ENCODE peak calls at places on chromosome 4, in ten cellular contexts. Z is heart left ventricle, S is suprapubic skin, E is ovary, C is cardiac muscle cell, A is transverse colon, H is lung, N is tibial nerve, B is pancreas, O is breast epithelium. T is an unnamed sample.

GRCh38 chr4:168630445-168631187 is 133.8 kb downstream of the PALLD start:
- DNase-seq in Z (no peak), S (no peak), E (no peak), C (no peak), A (no peak), H (no peak), N (no peak), B (no peak), O (no peak), T (no peak)

GRCh38 chr4:170339522-170339921 is 249.8 kb upstream of the AADAT start:
- DNase-seq in Z (no peak), S (no peak), E (no peak), C (no peak), A (no peak), H (no peak), N (no peak), B (no peak), O (no peak), T (no peak)

GRCh38 chr4:54199919-54200318 is 29.2 kb upstream of the PDGFRA start:
- DNase-seq in Z (no peak), S (no peak), E (no peak), C (no peak), A (no peak), H (no peak), N (no peak), B (no peak), O (no peak), T (no peak)

GRCh38 chr4:2248821-2249261 is 6.9 kb upstream of the HAUS3 start:
- DNase-seq in Z (peak; percentile 18), S (no peak), E (no peak), C (no peak), A (no peak), H (no peak), N (no peak), B (peak; percentile 25), O (no peak), T (no peak)

GRCh38 chr4:148074462-148074861 is 342.6 kb downstream of the ARHGAP10 start:
- DNase-seq in Z (no peak), S (no peak), E (no peak), C (no peak), A (no peak), H (no peak), N (no peak), B (no peak), O (no peak), T (no peak)

GRCh38 chr4:75004755-75005668 is 72.1 kb downstream of the PARM1 start:
- DNase-seq in Z (peak; percentile 52), S (no peak), E (no peak), C (no peak), A (no peak), H (no peak), N (no peak), B (peak; percentile 76), O (no peak), T (no peak)

GRCh38 chr4:20464381-20464780 is 212.7 kb downstream of the SLIT2 start:
- DNase-seq in Z (no peak), S (no peak), E (no peak), C (no peak), A (no peak), H (no peak), N (no peak), B (no peak), O (no peak), T (no peak)

GRCh38 chr4:104491396-104491821 is 3.3 kb downstream of the CXXC4 start:
- DNase-seq in Z (peak; percentile 58), S (peak; percentile 69), E (peak; percentile 67), C (peak; percentile 76), A (peak; percentile 47), H (no peak), N (no peak), B (no peak), O (peak; percentile 52), T (no peak)

GRCh38 chr4:115580901-115581300 is 467.5 kb upstream of the NDST4 start:
- DNase-seq in Z (no peak), S (no peak), E (no peak), C (no peak), A (no peak), H (no peak), N (no peak), B (no peak), O (no peak), T (no peak)

DNA sequence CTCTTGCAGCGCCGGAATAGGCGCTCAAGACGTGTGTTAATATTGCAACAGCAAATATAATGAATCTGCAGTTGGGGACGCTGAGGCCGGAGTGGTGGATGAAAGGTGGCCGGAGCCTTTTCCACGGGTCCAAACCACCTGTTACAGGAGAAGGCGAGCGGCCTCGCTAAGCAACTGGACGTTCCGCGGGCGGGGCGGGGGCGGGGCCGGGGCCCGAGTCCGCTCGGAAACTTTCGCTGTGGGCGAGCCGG is 325 bp upstream of the WFS1 start:
- DNase-seq in Z (no peak), S (no peak), E (no peak), C (no peak), A (no peak), H (no peak), N (no peak), B (no peak), O (no peak), T (no peak)
- H3K4me3 ChIP-seq in Z (peak overlapping the region; percentile 98), S (peak overlapping the region; percentile 80), E (peak overlapping the region; percentile 18), C (peak overlapping the region; percentile 10), A (peak overlapping the region; percentile 3), H (no peak overlapping the region), N (peak overlapping the region; percentile 98), B (peak overlapping the region; percentile 100), O (peak overlapping the region; percentile 92), T (peak overlapping the region; percentile 69)

DNA sequence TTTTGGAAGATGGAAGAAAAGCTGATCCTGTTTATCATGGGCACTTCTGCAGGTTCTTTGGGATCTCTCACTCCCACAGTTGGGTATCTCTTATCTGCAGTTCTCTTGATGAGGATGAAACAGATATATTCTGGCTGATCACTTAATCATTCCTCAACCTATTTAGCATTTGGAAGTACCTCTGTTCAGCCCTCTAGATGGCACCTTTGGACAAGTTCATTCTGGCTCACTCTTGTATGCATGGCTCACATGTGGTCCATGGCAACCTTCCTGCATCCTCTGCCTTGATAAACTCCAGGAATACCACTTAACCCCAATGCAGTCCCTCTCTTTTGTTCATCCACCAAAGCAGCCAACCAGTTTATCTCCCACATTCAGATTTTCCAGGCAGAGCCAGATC is 74.2 kb downstream of the SMARCA5 start:
- DNase-seq in Z (no peak), S (no peak), E (no peak), C (no peak), A (no peak), H (no peak), N (peak; percentile 9), B (no peak), O (no peak), T (peak; percentile 8)
- H3K27me3 ChIP-seq in Z (no peaks in the 10 kb centered on the region), S (no peaks in the 10 kb centered on the region), E (no peaks in the 10 kb centered on the region), C (no peaks in the 10 kb centered on the region), A (no peaks in the 10 kb centered on the region), H (no peaks in the 10 kb centered on the region), N (no peaks in the 10 kb centered on the region), B (no peaks in the 10 kb centered on the region), O (no peaks in the 10 kb centered on the region), T (no peaks in the 10 kb centered on the region)

GRCh38 chr4:42871685-42872271 is 20.7 kb upstream of the GRXCR1 start:
- DNase-seq in Z (no peak), S (no peak), E (no peak), C (peak; percentile 16), A (no peak), H (no peak), N (no peak), B (no peak), O (no peak), T (no peak)
- H3K27ac ChIP-seq in Z (no peak overlapping the region), S (no peak overlapping the region), E (no peak overlapping the region), C (peak overlapping the region; percentile 33), A (no peak overlapping the region), H (no peak overlapping the region), N (no peak overlapping the region), B (no peak overlapping the region), O (no peak overlapping the region), T (no peak overlapping the region)

GRCh38 chr4:185717018-185717726 is 94.8 kb downstream of the SORBS2 start:
- DNase-seq in Z (peak; percentile 45), S (no peak), E (no peak), C (no peak), A (no peak), H (no peak), N (no peak), B (no peak), O (no peak), T (no peak)
- H3K4me3 ChIP-seq in Z (peak overlapping the region; percentile 19), S (no peak overlapping the region), E (no peak overlapping the region), C (no peak overlapping the region), A (no peak overlapping the region), H (no peak overlapping the region), N (no peak overlapping the region), B (no peak overlapping the region), O (no peak overlapping the region), T (no peak overlapping the region)